ENCODE peak calls at places on chromosome 13, in nine cellular contexts. M is stomach, K is adrenal gland, O is heart left ventricle, U is right lobe of liver, J is transverse colon, N is spleen, D is upper lobe of left lung, I is ovary. R is an unnamed sample.

GRCh38 chr13:111668451-111668850 is 348.0 kb downstream of the TEX29 start:
- DNase-seq in O (no peak), J (no peak), M (no peak), I (no peak), U (no peak), K (no peak), D (peak; percentile 66), N (no peak), R (no peak)

GRCh38 chr13:113588394-113589111 is 4.0 kb downstream of the TFDP1 start:
- DNase-seq in O (peak; percentile 28), D (no peak), I (no peak), K (no peak), M (peak; percentile 4), J (no peak), N (peak; percentile 41), U (no peak), R (no peak)

GRCh38 chr13:97946951-97947588 is 6.4 kb upstream of the IPO5 start:
- DNase-seq in D (no peak), I (no peak), M (no peak), N (no peak), U (no peak), J (no peak), K (no peak), O (no peak), R (peak; percentile 90)

GRCh38 chr13:41050041-41050440 is 11.3 kb upstream of the WBP4 start:
- DNase-seq in U (no peak), O (no peak), N (no peak), M (no peak), J (no peak), I (no peak), K (no peak), D (no peak), R (no peak)

GRCh38 chr13:80083516-80084085 is 257.3 kb downstream of the SPRY2 start:
- DNase-seq in O (no peak), J (no peak), I (no peak), U (no peak), K (no peak), N (no peak), M (no peak), D (no peak), R (peak; percentile 5)

GRCh38 chr13:113904411-113904810 is 40.5 kb upstream of the GAS6 start:
- DNase-seq in O (no peak), N (peak; percentile 55), J (peak; percentile 42), D (no peak), U (no peak), K (peak; percentile 50), M (peak; percentile 67), I (no peak), R (peak; percentile 43)

GRCh38 chr13:108375772-108376171 is 106.3 kb downstream of the TNFSF13B start:
- DNase-seq in K (no peak), J (no peak), N (no peak), I (no peak), M (no peak), D (no peak), O (no peak), U (no peak), R (no peak)

GRCh38 chr13:44620057-44620456 is 43.9 kb upstream of the TSC22D1 start:
- DNase-seq in J (no peak), K (no peak), M (no peak), I (no peak), D (no peak), O (no peak), N (no peak), U (no peak), R (peak; percentile 45)

GRCh38 chr13:39784347-39784746 is 128.9 kb downstream of the COG6 start:
- DNase-seq in U (no peak), D (no peak), O (no peak), M (no peak), K (no peak), I (no peak), J (no peak), N (no peak), R (peak; percentile 62)

GRCh38 chr13:39051157-39051556 is 12.9 kb downstream of the NHLRC3 start:
- DNase-seq in M (no peak), K (no peak), U (no peak), I (no peak), D (no peak), J (no peak), N (no peak), O (no peak), R (peak; percentile 50)

GRCh38 chr13:47306991-47307390 is 410.1 kb upstream of the HTR2A start:
- DNase-seq in N (no peak), M (no peak), O (no peak), K (no peak), D (no peak), I (no peak), J (no peak), U (no peak), R (peak; percentile 26)

GRCh38 chr13:61463027-61463426 is 47.4 kb upstream of the PCDH20 start:
- DNase-seq in I (no peak), J (no peak), K (no peak), M (no peak), O (no peak), U (no peak), D (no peak), N (no peak), R (no peak)

GRCh38 chr13:94479559-94480095 is at the start of gene DCT:
- DNase-seq in J (no peak), D (no peak), U (no peak), K (no peak), N (no peak), M (no peak), O (no peak), I (no peak), R (no peak)

GRCh38 chr13:104143760-104144406 is 1077.7 kb upstream of the SLC10A2 start:
- DNase-seq in N (no peak), D (no peak), K (no peak), J (no peak), O (no peak), U (no peak), I (no peak), M (no peak), R (no peak)

GRCh38 chr13:44440046-44440608 is 66.5 kb downstream of the SERP2 start:
- DNase-seq in U (no peak), O (no peak), J (no peak), I (no peak), M (no peak), K (no peak), N (no peak), D (peak; percentile 42), R (no peak)

GRCh38 chr13:100532836-100533435 is 55.7 kb downstream of the GGACT start:
- DNase-seq in K (no peak), J (no peak), M (no peak), N (no peak), D (peak; percentile 46), I (no peak), U (no peak), O (no peak), R (no peak)

GRCh38 chr13:100534147-100534818 is 54.3 kb downstream of the GGACT start:
- DNase-seq in N (no peak), U (no peak), O (no peak), D (no peak), I (no peak), J (no peak), K (no peak), M (no peak), R (no peak)

GRCh38 chr13:100534911-100535310 is 53.7 kb downstream of the GGACT start:
- DNase-seq in J (no peak), D (no peak), O (no peak), M (no peak), N (no peak), K (no peak), U (no peak), I (no peak), R (no peak)

GRCh38 chr13:100532090-100532766 is 56.4 kb downstream of the GGACT start:
- DNase-seq in N (no peak), J (no peak), D (peak; percentile 85), O (no peak), I (no peak), M (no peak), K (no peak), U (no peak), R (no peak)

DNA sequence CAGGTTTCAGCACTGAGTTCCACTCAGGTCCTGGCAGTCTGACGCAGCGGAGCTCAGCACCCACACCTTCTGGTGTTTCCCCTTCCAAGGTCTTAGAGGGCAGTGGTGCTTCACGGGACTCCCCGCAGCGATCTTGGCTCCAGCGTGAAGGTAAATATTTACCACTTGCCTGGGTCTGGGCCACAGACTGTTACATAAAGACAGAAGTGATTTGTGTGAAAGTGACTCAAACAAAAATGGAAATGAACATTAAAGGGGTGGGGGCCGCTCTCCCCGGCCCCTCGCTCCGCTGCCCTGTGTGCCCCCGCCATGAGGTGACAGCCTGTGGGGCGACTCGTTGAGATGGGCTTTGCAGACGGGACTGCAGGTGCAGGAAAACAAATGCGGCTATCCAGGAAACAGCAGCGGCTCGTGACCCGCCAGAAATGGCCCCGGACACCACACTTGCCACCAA is 55.0 kb downstream of the GGACT start:
- DNase-seq in O (no peak), N (no peak), D (peak; percentile 62), J (no peak), U (peak; percentile 91), M (peak; percentile 77), K (no peak), I (no peak), R (no peak)
- H3K4me3 ChIP-seq in O (no peak overlapping the region), N (no peak overlapping the region), D (no peak overlapping the region), J (no peak overlapping the region), U (peak overlapping the region; percentile 12), M (no peak overlapping the region), K (no peak overlapping the region), I (no peak overlapping the region), R (no peak overlapping the region)

DNA sequence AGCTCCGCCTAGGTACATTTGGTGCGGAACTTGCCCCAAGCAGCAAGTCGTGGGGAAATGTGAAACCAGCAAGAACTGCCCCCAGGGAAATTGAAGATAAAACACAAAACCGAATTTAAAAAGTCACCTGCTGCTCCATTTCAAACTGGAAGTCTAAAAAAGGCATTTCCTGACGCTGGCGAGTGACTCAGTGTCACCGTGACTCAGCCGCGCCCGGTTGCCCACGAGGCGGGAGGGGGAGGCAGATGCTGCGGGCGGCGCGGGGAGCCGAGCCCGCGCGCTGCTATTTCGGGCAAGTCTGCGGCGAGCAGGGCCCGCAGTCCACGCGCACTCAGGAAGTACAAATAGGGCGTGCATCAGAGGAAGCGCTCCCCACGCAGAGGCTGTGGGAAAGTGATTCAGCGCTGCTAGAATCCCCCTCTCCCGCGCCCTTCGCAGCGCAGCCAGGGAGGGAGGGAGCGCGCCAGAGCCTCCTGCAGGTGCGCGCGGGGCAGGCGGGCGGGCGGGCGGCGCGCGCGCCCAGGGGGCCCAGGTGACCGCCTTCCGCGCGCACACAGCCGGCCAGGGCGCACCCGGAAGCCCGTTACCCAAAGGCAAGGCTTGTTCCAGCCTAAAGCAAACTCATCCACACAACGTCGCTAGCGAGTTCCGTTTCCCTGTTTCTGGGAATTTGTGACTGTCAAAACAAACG is 168.8 kb downstream of the COL4A1 start:
- DNase-seq in I (peak; percentile 63), N (peak; percentile 90), D (peak; percentile 92), O (peak; percentile 82), M (peak; percentile 55), K (peak; percentile 84), J (peak; percentile 49), U (peak; percentile 69), R (peak; percentile 79)
- TF ChIP-seq POLR2A in I (no peak), N (no peak), D (no peak), O (peak; percentile 24), M (no peak), K (peak; percentile 51), J (no peak), U (peak; percentile 61), R (no peak)

GRCh38 chr13:20353973-20354372 is 121.9 kb upstream of the GJB6 start:
- DNase-seq in K (no peak), I (no peak), N (no peak), J (no peak), D (no peak), M (no peak), U (no peak), O (no peak), R (peak; percentile 67)
- TF ChIP-seq CTCF in K (no peak), I (no peak), N (no peak), J (no peak), D (no peak), M (no peak), U (no peak), O (no peak), R (peak; percentile 30)

GRCh38 chr13:66657165-66657895 is 572.8 kb downstream of the PCDH9 start:
- DNase-seq in M (peak; percentile 80), U (no peak), D (no peak), K (peak; percentile 97), O (peak; percentile 66), N (no peak), I (no peak), J (no peak), R (peak; percentile 98)
- H3K4me3 ChIP-seq in M (no peak overlapping the region), U (no peak overlapping the region), D (no peak overlapping the region), K (no peak overlapping the region), O (no peak overlapping the region), N (no peak overlapping the region), I (no peak overlapping the region), J (no peak overlapping the region), R (no peak overlapping the region)